ENCODE peak calls at places on chromosome 3, in four cellular contexts. L is stimulated activated CD8-positive, alpha-beta memory T cell treated with anti-CD3 and anti-CD28 coated beads, Interleukin-4, amount 100 ng/mL, for 24 hours; A is NCI-H1092; C is stimulated activated effector memory CD8-positive, alpha-beta T cell treated with anti-CD3 and anti-CD28 coated beads, Interleukin-12 subunit alpha, Interleukin-12 subunit beta, amount 100 ng/mL, for 72 hours. T is an unnamed sample.

GRCh38 chr3:71710906-71711494 is 14.2 kb downstream of the EIF4E3 start:
- DNase-seq in L (no peak), A (no peak), C (no peak), T (no peak)

GRCh38 chr3:150348500-150348899 is 59.6 kb upstream of the TSC22D2 start:
- DNase-seq in L (no peak), A (no peak), C (no peak), T (no peak)

GRCh38 chr3:2172561-2173171 is 74.0 kb downstream of the CNTN4 start:
- DNase-seq in L (no peak), A (no peak), C (no peak), T (no peak)

GRCh38 chr3:14519406-14519805 is 20.7 kb downstream of the GRIP2 start:
- DNase-seq in L (no peak), A (no peak), C (no peak), T (no peak)

GRCh38 chr3:139302084-139302800 is 41.6 kb upstream of the MRPS22 start:
- DNase-seq in L (no peak), A (no peak), C (no peak), T (no peak)

GRCh38 chr3:63051920-63052319 is 176.7 kb upstream of the CADPS start:
- DNase-seq in L (no peak), A (no peak), C (no peak), T (no peak)

GRCh38 chr3:171058058-171058457 is 31.5 kb upstream of the SLC2A2 start:
- DNase-seq in L (no peak), A (no peak), C (no peak), T (no peak)

GRCh38 chr3:135239485-135239884 is 444.4 kb downstream of the EPHB1 start:
- DNase-seq in L (no peak), A (peak), C (no peak), T (no peak)

GRCh38 chr3:632571-633170 is 436.1 kb downstream of the CHL1 start:
- DNase-seq in L (no peak), A (peak), C (peak), T (no peak)

GRCh38 chr3:16319307-16319706 is 54.3 kb downstream of the OXNAD1 start:
- DNase-seq in L (peak), A (no peak), C (peak), T (no peak)

GRCh38 chr3:184727357-184728060 is 15.6 kb upstream of the MAGEF1 start:
- DNase-seq in L (peak), A (peak), C (peak), T (no peak)